ENCODE peak calls at places on chromosome 4, in four cellular contexts. T is endothelial cell, Q is neural crest cell, W is WTC11. U is an unnamed sample.
A peak's percentile ranks its signal among the peaks of the same experiment; 100 is the strongest.

GRCh38 chr4:57491388-57491787 is 381.2 kb upstream of the IGFBP7 start:
- DNase-seq in Q (no peak), T (no peak), W (no peak), U (no peak)

GRCh38 chr4:6886886-6887285 is 22.7 kb upstream of the TBC1D14 start:
- DNase-seq in T (no peak), Q (no peak), W (no peak), U (no peak)

GRCh38 chr4:24980064-24980690 is 50.6 kb downstream of the LGI2 start:
- DNase-seq in W (peak; percentile 47), Q (peak; percentile 61), T (peak; percentile 66), U (no peak)

GRCh38 chr4:87304659-87305277 is 17.9 kb downstream of the HSD17B13 start:
- DNase-seq in Q (no peak), T (no peak), W (no peak), U (no peak)

GRCh38 chr4:68906238-68907137 is 45.1 kb downstream of the UGT2A3 start:
- DNase-seq in W (peak; percentile 54), Q (no peak), T (peak; percentile 14), U (no peak)

GRCh38 chr4:5751073-5751917 is 40.3 kb downstream of the EVC start:
- DNase-seq in W (no peak), Q (no peak), T (no peak), U (no peak)

GRCh38 chr4:4866833-4867744 is 7.6 kb downstream of the MSX1 start:
- DNase-seq in Q (peak; percentile 61), T (peak; percentile 77), W (peak; percentile 83), U (no peak)

GRCh38 chr4:23923840-23924239 is 34.0 kb upstream of the PPARGC1A start:
- DNase-seq in W (no peak), Q (no peak), T (no peak), U (no peak)

GRCh38 chr4:86592553-86593249 is 1.4 kb upstream of the PTPN13 start:
- DNase-seq in W (no peak), T (no peak), Q (no peak), U (no peak)

GRCh38 chr4:154854362-154854761 is 73.3 kb downstream of the RBM46 start:
- DNase-seq in W (no peak), Q (no peak), T (no peak), U (no peak)

DNA sequence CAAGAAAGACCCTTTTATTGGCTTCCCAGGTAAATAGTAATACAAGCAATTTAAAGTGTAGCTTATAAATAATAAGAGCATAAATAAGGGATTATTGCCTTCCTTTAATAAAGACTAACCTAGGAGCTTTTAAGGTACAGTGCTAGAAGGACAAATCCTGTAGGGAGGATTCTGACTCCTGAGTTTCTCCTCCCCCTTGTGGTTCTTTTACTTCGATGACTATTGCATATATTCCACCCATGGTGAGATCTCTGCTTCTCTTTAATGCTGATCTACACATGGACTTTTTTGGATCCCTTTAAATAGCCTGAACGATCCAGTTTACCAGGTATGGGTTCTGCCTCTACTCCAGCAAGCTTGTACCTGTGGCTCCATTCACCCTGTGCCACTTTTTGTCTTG is 2.5 kb downstream of the GALNT7 start:
- DNase-seq in Q (no peak), W (no peak), T (no peak), U (no peak)
- TF ChIP-seq CTCF in Q (peak; percentile 59), W (no peak), T (peak; percentile 34), U (peak; percentile 20)

GRCh38 chr4:66169341-66169740 is 499.1 kb upstream of the EPHA5 start:
- DNase-seq in T (no peak), Q (no peak), W (no peak), U (no peak)
- TF ChIP-seq CTCF in T (no peak), Q (peak; percentile 49), W (no peak), U (no peak)

GRCh38 chr4:44740201-44740600 is 13.8 kb upstream of the GNPDA2 start:
- DNase-seq in Q (no peak), W (no peak), T (no peak), U (no peak)

GRCh38 chr4:44736900-44737299 is 10.5 kb upstream of the GNPDA2 start:
- DNase-seq in Q (no peak), T (no peak), W (no peak), U (no peak)

GRCh38 chr4:44738615-44739014 is 12.3 kb upstream of the GNPDA2 start:
- DNase-seq in W (no peak), T (no peak), Q (no peak), U (no peak)
- TF ChIP-seq CTCF in W (peak; percentile 12), T (no peak), Q (peak; percentile 51), U (peak; percentile 18)

DNA sequence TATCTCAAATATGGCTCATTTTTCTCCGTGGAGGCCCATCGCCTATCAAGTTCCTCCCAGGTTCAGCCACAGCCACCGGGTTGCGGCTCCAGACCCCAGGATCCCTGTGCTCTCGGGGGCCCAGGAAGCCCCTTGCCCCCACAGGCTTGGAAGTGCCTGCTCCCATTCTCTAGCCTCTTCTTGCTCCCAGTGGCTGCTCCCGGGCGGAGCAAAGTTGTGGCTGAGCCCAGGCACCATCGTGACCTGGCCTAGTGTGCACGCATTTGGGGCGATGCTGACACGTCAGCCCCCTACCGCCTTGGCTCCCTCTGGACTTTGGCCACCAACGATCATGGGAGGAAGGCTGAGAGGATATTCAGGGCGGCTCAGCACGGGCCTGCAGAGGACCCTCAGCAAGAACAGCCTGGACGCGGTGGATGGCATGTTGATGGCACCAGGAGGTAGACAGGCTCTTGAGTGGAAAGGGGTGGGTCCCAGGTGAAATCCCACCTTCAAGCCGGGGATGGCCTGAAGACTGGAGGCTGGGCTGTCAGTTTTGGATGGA is 419.4 kb upstream of the AGA start:
- DNase-seq in W (no peak), Q (no peak), T (no peak), U (no peak)
- TF ChIP-seq CTCF in W (no peak), Q (no peak), T (no peak), U (no peak)